ENCODE peak calls at places on chromosomes 5 and 9, in ten cellular contexts. W, F, T, V, D, R, B, L, H and Y are unnamed samples.

GRCh38 chr9:129289883-129290282 is 111.8 kb upstream of the IER5L start:
- DNase-seq in B (no peak), V (no peak), W (no peak), T (peak), L (no peak), F (no peak), H (peak), R (no peak), D (no peak), Y (no peak)

GRCh38 chr9:133345596-133345995 is 2.3 kb downstream of the MED22 start:
- DNase-seq in W (no peak), T (no peak), L (no peak), B (no peak), D (no peak), H (peak), R (no peak), V (no peak), F (no peak), Y (no peak)

GRCh38 chr5:147407094-147407681 is 102.7 kb downstream of the DPYSL3 start:
- DNase-seq in T (no peak), B (no peak), V (no peak), L (no peak), D (no peak), R (peak), H (no peak), F (no peak), W (no peak), Y (no peak)

GRCh38 chr9:38671372-38671731 is 48.6 kb downstream of the FAM240B start:
- DNase-seq in W (no peak), D (no peak), R (no peak), F (no peak), H (no peak), V (no peak), B (no peak), T (no peak), L (no peak), Y (no peak)

GRCh38 chr5:14153932-14154646 is 10.9 kb downstream of the TRIO start:
- DNase-seq in L (no peak), W (no peak), F (peak), T (peak), H (peak), R (peak), D (peak), V (peak), B (no peak), Y (no peak)

GRCh38 chr5:172059661-172060100 is 53.2 kb upstream of the FBXW11 start:
- DNase-seq in B (no peak), W (peak), V (peak), D (no peak), L (no peak), R (no peak), T (no peak), H (no peak), F (no peak), Y (no peak)

GRCh38 chr5:90575712-90576111 is 17.1 kb downstream of the ADGRV1 start:
- DNase-seq in L (no peak), B (no peak), F (no peak), D (no peak), H (no peak), R (no peak), W (no peak), V (no peak), T (no peak), Y (no peak)

GRCh38 chr9:121674952-121675351 is 23.5 kb downstream of the DAB2IP start:
- DNase-seq in T (no peak), F (no peak), V (no peak), R (no peak), H (peak), B (no peak), W (no peak), D (no peak), L (no peak), Y (no peak)

GRCh38 chr5:36657563-36657995 is 51.2 kb downstream of the SLC1A3 start:
- DNase-seq in B (no peak), H (no peak), D (no peak), V (no peak), F (peak), R (no peak), L (no peak), T (peak), W (no peak), Y (peak)

GRCh38 chr5:16521561-16522090 is 56.0 kb upstream of the ZNF622 start:
- DNase-seq in H (no peak), F (no peak), R (peak), D (no peak), B (no peak), T (no peak), W (no peak), L (no peak), V (no peak), Y (no peak)

GRCh38 chr5:150508828-150509227 is 897 bp downstream of the NDST1 start:
- DNase-seq in T (no peak), L (no peak), F (no peak), B (no peak), V (no peak), R (no peak), H (no peak), D (no peak), W (no peak), Y (no peak)

GRCh38 chr5:140345919-140346347 is 470 bp downstream of the HBEGF start:
- DNase-seq in W (peak), H (peak), T (peak), R (peak), D (peak), V (peak), F (no peak), B (peak), L (peak), Y (no peak)

DNA sequence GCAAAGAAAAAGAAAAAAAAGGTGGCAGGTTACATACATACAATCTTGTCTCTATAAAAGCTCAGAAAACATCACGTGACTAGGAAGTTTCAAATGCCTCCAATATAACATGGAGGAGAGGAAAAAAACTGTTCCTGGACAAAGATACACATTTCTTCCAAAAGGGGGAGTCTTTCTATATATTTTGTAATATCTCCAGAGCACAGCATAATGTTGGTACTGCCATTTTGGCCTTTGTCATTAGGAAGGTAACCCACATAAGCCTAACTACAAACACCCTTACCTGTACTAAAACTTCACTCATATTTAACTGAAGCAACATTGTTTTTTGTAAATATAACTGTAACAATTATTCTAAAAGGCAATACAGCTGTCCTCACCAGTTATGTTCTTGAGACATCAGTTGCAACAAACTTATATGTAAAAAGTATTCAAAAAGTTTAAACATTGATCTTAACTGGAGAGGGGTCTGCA is 1.2 kb upstream of the BTF3 start:
- DNase-seq in V (no peak), L (no peak), W (peak), R (peak), F (no peak), T (no peak), D (no peak), B (peak), H (no peak), Y (peak)
- TF ChIP-seq CTCF in V (peak), L (peak), W (peak), R (peak), F (no peak), T (no peak), D (peak), B (no peak), H (peak), Y (peak)

GRCh38 chr5:177509991-177510566 is 453 bp upstream of the DOK3 start:
- DNase-seq in L (no peak), F (no peak), B (peak), W (peak), R (no peak), D (peak), T (no peak), V (no peak), H (no peak), Y (no peak)
- TF ChIP-seq CTCF in L (no peak), F (no peak), B (peak), W (peak), R (no peak), D (no peak), T (no peak), V (no peak), H (no peak), Y (no peak)

GRCh38 chr5:78591972-78592700 is 56.4 kb downstream of the LHFPL2 start:
- DNase-seq in V (no peak), H (no peak), F (no peak), W (no peak), D (no peak), B (peak), L (no peak), T (no peak), R (no peak), Y (no peak)
- TF ChIP-seq CTCF in V (no peak), H (no peak), F (no peak), W (no peak), D (no peak), B (no peak), L (no peak), T (no peak), R (no peak), Y (no peak)

DNA sequence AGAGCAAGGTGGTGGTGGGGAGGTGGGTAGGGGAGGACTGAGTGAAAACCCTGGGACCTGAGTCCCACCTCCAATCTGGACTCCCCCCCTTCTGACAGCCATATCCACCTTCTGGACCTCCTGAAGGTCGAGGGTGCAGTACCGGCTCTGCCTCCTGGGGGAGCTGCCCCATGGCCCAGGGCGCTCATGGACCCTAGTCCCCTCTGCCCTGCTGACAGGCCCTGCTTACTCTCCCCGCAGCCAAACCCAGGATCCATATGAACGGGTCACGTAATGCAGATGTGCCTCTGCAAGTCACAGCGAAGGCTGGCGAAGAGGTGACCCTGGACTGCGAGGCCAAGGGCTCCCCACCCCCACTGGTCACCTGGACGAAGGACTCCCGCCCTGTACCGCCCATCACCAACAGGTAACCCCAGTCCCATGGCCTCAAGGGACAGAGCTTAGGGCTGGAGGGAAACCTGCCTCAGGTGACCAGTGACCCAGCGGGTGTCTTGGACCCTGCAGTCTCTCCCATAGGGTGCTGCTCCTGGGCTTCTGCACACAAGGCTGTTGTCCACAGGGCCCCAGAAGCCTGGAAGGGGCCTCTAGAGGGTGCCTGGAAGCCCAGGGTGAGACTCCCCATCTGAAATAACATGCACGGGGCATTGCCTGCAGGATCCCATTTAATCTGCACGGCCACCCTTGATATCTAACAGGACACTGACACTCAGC is 61.7 kb downstream of the HMCN2 start:
- DNase-seq in V (peak), W (no peak), D (peak), B (no peak), H (no peak), T (no peak), R (peak), L (no peak), F (no peak), Y (no peak)
- TF ChIP-seq CTCF in V (peak), W (peak), D (peak), B (no peak), H (no peak), T (no peak), R (peak), L (no peak), F (no peak), Y (peak)

DNA sequence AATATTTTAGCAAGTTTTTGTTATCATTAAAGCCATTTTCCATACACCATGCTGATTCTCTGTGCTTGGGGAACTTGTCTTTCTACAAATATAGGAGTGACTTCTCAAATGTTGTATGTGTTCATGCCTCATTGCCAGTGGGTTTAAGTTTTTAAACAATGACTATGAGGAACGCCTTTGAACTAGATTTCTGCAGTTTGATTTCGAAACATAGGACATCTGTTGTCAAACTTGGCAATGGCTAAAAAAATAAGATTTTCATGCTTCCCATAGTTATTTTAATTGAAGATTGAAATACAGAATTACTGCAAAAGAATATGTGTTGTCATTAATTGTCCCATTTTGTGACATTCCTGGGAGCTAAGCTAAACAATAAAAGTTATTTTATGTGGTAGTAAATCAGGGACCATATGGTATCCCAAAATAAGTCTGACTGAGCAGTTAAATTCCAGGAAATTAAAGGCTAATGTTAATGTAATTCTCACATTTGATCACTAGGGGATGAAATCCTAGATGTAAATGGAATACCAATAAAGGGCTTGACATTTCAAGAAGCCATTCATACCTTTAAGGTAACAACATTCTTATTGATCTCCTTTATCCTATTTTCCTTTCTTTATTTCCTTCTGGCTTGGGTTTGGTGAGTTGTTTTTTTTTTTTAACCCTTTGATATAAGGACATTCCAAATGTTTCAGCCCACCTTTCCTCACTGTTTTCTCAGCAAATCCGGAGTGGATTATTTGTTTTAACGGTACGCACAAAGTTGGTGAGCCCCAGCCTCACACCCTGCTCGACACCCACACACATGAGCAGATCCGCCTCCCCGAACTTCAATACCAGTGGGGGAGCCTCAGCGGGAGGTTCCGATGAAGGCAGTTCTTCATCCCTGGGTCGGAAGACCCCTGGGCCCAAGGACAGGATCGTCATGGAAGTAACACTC is 116.7 kb downstream of the GOLPH3 start:
- DNase-seq in F (no peak), L (no peak), T (no peak), H (no peak), B (no peak), R (no peak), V (no peak), W (no peak), D (no peak), Y (no peak)
- TF ChIP-seq CTCF in F (peak), L (no peak), T (no peak), H (no peak), B (no peak), R (peak), V (peak), W (peak), D (peak), Y (peak)

DNA sequence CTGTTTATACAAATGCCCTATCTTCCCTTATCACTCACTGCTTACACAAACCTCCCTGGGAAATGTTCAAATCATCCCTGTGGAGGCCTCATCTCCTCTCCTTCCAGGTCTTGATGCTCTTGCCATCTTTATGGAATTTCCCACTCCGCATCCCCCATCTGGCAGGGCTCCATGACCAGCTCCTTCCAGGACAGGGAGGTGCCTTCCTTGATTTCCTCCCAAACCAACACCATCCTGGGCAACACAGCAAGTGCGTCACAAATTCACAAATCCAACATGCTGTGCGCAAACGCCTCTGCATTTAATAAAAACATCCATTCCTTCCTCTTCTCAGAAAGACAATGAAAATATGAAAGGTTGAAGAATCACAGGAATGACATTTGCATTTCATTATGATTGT is 51.7 kb downstream of the EPB41L4A start:
- DNase-seq in R (no peak), T (no peak), F (no peak), B (no peak), L (no peak), D (no peak), V (no peak), H (no peak), W (no peak), Y (no peak)
- TF ChIP-seq CTCF in R (no peak), T (no peak), F (no peak), B (no peak), L (no peak), D (no peak), V (no peak), H (no peak), W (no peak), Y (no peak)

GRCh38 chr5:3590253-3590966 is 5.2 kb upstream of the IRX1 start:
- DNase-seq in F (no peak), W (no peak), R (no peak), D (no peak), L (no peak), T (no peak), V (no peak), H (peak), B (no peak), Y (no peak)

GRCh38 chr5:3594514-3595101 is 1.0 kb upstream of the IRX1 start:
- DNase-seq in W (no peak), B (no peak), D (no peak), T (no peak), F (no peak), H (peak), V (peak), R (peak), L (no peak), Y (no peak)

GRCh38 chr5:3592298-3592697 is 3.3 kb upstream of the IRX1 start:
- DNase-seq in V (no peak), T (no peak), F (no peak), R (no peak), W (no peak), B (peak), L (no peak), H (peak), D (no peak), Y (no peak)

GRCh38 chr5:3593771-3594513 is 1.7 kb upstream of the IRX1 start:
- DNase-seq in F (no peak), H (peak), W (no peak), V (no peak), T (no peak), R (no peak), L (no peak), D (no peak), B (peak), Y (no peak)

DNA sequence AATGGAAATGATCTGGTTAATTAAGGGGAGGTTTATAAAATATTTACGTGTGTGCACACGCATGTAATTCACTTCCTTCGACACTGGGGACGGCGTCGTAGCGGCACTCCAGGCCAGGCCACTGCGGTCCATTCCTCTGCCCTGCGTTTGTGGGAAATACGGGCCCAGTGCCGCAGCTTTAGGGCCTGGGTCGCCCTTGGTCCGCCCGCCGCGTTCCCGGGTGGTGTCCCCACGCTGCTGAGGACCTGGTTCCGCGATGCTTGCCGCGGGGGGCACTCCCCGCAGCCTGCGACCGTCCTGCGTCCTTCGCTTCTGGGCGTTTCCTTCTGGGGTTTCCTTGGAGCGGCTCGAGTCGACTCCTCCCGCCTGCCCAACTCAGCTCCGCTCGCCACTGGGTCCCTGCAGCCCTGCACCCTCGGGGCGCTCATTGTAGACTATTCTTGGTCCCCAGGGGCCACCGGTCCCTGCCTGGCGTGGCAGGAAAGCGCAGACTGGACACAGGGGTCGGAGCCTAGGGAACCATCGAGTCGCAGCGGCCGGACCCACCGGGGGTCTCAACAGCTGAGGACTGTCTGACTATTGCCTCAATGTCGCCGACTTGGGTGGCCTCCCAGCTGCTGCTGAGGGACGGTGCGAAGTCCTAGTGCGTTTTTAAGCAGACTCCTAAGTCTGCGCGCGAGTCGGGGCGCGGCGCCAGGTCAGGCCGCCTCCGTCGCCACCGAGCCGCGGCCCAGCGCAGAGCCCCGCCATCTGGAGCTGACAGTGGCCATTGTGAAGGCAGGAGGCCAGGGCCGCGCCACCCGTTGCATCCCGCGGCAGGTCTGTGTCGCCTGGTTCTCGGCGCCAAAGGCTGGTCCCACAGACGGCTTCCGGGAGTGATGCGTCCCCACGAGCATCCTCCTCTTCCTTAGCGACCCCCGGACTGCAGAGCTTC is 4.4 kb upstream of the IRX1 start:
- DNase-seq in B (no peak), T (no peak), V (no peak), D (no peak), W (no peak), H (peak), R (no peak), F (no peak), L (no peak), Y (no peak)
- TF ChIP-seq CTCF in B (no peak), T (no peak), V (no peak), D (no peak), W (no peak), H (no peak), R (no peak), F (peak), L (no peak), Y (no peak)

GRCh38 chr5:177507165-177507564 is 2.5 kb downstream of the DOK3 start:
- DNase-seq in W (peak), D (no peak), H (no peak), B (no peak), R (no peak), T (no peak), F (no peak), V (no peak), L (no peak), Y (no peak)
- TF ChIP-seq CTCF in W (peak), D (peak), H (no peak), B (no peak), R (no peak), T (no peak), F (no peak), V (peak), L (no peak), Y (peak)

DNA sequence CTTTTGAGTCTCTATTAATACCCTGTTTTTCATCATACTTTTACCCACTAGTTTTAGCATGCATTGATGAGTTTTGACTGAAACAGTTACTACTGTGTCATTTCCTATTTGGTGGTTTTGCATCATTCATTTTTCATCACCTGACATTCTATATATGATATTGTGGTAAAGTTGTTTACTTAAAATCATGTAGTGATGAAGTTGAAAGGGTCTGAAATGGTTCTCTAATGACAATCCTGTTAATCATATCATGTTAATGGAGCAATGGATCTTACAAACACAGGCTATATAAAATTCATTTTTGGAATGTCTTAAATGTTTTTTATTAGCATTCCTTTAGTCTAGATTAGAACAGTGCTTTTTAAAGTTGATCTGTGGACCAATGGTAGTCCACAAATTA is 84.1 kb downstream of the ERBIN start:
- DNase-seq in R (no peak), B (no peak), V (no peak), D (no peak), T (no peak), W (peak), H (no peak), F (no peak), L (no peak), Y (no peak)
- TF ChIP-seq CTCF in R (no peak), B (no peak), V (no peak), D (no peak), T (no peak), W (no peak), H (no peak), F (no peak), L (no peak), Y (no peak)